ENCODE peak calls at places on chromosomes 6 and 20, in seven cellular contexts. H is COLO829; I is IMR-90; D is left cardiac atrium; N is T-cell; F is activated CD8-positive, alpha-beta memory T cell treated with anti-CD3 and anti-CD28 coated beads for 4 hours; O is endothelial cell. B is an unnamed sample.
A peak's percentile ranks its signal among the peaks of the same experiment; 100 is the strongest.

GRCh38 chr20:57921701-57922482 is 212.1 kb upstream of the PMEPA1 start:
- DNase-seq in H (no peak), I (no peak), D (no peak), N (no peak), F (no peak), O (no peak), B (no peak)

GRCh38 chr6:149236584-149236983 is 80.9 kb upstream of the TAB2 start:
- DNase-seq in H (no peak), I (no peak), D (no peak), N (no peak), F (no peak), O (no peak), B (peak; percentile 84)

GRCh38 chr20:38586181-38586525 is 5.2 kb downstream of the ADIG start:
- DNase-seq in H (no peak), I (no peak), D (no peak), N (no peak), F (no peak), O (no peak), B (no peak)

GRCh38 chr6:22954749-22955385 is 385.5 kb downstream of the HDGFL1 start:
- DNase-seq in H (peak; percentile 4), I (peak; percentile 49), D (no peak), N (no peak), F (no peak), O (no peak), B (peak; percentile 21)

GRCh38 chr6:34922177-34922663 is 33.2 kb downstream of the ANKS1A start:
- DNase-seq in H (no peak), I (peak; percentile 81), D (no peak), N (no peak), F (no peak), O (no peak), B (peak; percentile 64)

GRCh38 chr20:1160496-1160895 is 24.3 kb downstream of the TMEM74B start:
- DNase-seq in H (no peak), I (no peak), D (no peak), N (no peak), F (no peak), O (no peak), B (no peak)

GRCh38 chr20:2103454-2104153 is 2.0 kb downstream of the STK35 start:
- DNase-seq in H (no peak), I (no peak), D (no peak), N (no peak), F (no peak), O (no peak), B (no peak)

GRCh38 chr20:25389858-25390537 is 637 bp downstream of the ABHD12 start:
- DNase-seq in H (no peak), I (no peak), D (peak; percentile 41), N (no peak), F (no peak), O (peak; percentile 45), B (no peak)